ENCODE peak calls at places on chromosomes 16 and 17, in four cellular contexts. A, H, L and X are unnamed samples.

GRCh38 chr16:75305364-75306101 is 54.1 kb upstream of the BCAR1 start:
- DNase-seq in A (peak), H (peak), L (peak), X (peak)

GRCh38 chr16:56936950-56937349 is 5.0 kb downstream of the HERPUD1 start:
- DNase-seq in A (no peak), L (no peak), H (no peak), X (no peak)

GRCh38 chr16:7086842-7087616 is 245.6 kb upstream of the RBFOX1 start:
- DNase-seq in H (no peak), L (peak), A (peak), X (no peak)

GRCh38 chr16:54806378-54806777 is 124.3 kb upstream of the IRX5 start:
- DNase-seq in L (no peak), A (no peak), H (no peak), X (no peak)

GRCh38 chr17:74954665-74955421 is 17.7 kb downstream of the HID1 start:
- DNase-seq in H (no peak), A (no peak), L (no peak), X (no peak)

GRCh38 chr16:6636457-6636856 is 696.2 kb upstream of the RBFOX1 start:
- DNase-seq in L (no peak), H (no peak), A (no peak), X (no peak)

GRCh38 chr17:79988163-79988971 is 47.3 kb downstream of the TBC1D16 start:
- DNase-seq in L (peak), A (no peak), H (peak), X (peak)

GRCh38 chr16:11051430-11052079 is 107.2 kb downstream of the CLEC16A start:
- DNase-seq in A (peak), L (no peak), H (no peak), X (no peak)

GRCh38 chr17:50265212-50265611 is 9.1 kb upstream of the TMEM92 start:
- DNase-seq in H (no peak), L (no peak), A (no peak), X (no peak)

GRCh38 chr16:65119905-65120341 is 1.9 kb downstream of the CDH11 start:
- DNase-seq in A (peak), L (no peak), H (peak), X (peak)

GRCh38 chr17:44970136-44970737 is 2.1 kb upstream of the C1QL1 start:
- DNase-seq in L (no peak), A (peak), H (peak), X (peak)
- H3K4me3 ChIP-seq in L (peak), A (peak), H (peak), X (peak)

DNA sequence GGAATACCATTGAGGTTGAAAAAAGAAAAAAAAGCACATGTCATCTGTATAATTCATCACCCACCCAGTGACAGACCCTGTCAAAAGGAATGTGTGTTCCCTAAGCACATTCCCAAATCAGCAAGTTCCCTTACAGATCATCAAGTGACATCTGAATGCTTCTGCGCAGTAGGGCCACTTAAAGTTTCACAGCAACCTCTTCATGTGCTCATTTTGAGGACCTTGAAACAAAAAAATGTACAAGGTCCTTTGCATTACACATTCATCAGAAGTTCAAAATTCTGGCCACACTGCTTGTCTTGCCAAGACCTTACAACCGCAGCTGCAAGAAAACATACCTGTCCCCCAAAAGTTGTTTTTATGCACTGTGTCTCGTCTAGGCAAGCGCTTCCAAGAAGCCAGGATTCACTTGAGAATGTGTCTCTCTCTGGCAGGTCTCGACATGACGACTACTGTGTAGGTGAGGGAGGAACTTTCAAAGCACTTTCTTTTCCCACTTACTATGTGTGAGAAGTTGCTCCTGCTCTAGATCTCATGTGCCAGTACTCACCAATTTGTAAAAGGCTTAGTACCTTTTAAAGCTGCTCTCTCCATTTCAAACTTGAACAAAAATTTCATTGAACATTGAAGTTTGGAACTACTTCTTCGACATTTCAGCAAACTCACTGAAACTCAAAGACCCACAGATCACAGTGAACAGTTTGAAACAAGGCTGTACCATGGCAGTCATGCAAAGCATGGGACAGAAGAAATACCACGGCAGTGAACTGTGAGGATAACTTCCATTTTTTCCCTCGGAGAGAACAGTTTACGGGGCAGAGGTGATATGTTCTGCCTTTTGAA is 4.3 kb upstream of the POLG2 start:
- DNase-seq in L (no peak), H (no peak), A (no peak), X (no peak)
- H3K4me3 ChIP-seq in L (no peak), H (no peak), A (peak), X (no peak)

GRCh38 chr17:47870042-47870441 is 19.1 kb upstream of the SP6 start:
- DNase-seq in H (no peak), A (peak), L (peak), X (no peak)

GRCh38 chr17:47871048-47871447 is 20.1 kb upstream of the SP6 start:
- DNase-seq in L (no peak), A (no peak), H (no peak), X (no peak)

GRCh38 chr17:47872651-47873161 is 21.7 kb upstream of the SP6 start:
- DNase-seq in A (peak), H (peak), L (no peak), X (peak)

GRCh38 chr17:47873200-47874090 is 22.5 kb upstream of the SP6 start:
- DNase-seq in L (no peak), H (no peak), A (no peak), X (no peak)

DNA sequence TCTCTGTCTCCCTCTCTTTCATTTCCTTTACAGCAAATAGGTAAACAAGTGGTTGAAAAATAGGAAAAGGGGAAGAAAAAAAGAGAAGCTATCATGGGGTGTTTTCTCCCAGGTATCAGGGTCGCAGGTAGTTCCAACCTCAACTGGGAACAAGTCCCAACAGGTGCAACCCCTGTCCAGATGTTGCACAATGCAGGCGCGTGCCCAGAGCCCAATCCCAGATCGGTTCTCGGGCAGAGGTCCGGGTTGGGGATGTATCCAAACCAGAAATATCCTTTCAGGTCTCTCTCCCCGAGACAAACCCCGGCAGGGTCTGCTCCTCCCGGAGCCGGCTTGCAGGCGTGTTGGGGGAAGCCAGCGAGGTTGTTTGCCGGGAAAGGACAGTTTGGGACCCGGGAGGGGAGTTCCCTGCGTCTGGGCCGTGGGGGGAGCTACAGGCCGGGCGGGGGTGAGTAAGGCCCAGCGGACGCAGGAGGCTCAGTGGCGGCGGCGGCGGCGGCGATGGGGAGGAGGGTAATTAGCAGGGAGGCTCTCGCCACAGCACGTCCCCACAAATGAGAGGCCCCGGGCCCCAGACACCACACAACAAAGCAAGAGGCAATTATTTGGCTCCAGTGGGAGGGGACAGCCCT is 21.2 kb upstream of the SP6 start:
- DNase-seq in L (no peak), H (no peak), A (peak), X (no peak)
- H3K4me3 ChIP-seq in L (no peak), H (no peak), A (no peak), X (no peak)

DNA sequence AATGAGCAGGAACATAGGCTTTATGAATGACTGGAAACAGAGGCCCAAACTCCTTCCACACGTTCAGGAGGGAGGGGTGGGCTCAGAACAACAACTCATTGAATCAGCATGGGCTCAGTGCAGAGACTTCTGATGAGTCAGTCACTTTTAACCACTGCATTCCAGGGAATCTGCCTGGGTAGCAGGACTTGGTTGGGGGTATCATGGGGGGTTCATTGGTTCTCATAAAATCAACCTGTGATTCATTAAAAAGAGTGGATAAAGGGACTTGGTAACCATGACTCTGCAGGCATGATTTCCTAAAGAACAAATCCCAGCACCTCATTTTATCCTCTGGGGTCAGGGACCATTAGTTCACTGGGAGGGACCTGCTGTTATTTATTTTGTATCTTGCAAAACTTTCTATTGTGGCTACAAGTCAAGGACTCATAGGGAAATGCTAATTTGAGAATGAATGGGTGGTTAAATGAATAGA is 13.8 kb downstream of the ITGB3 start:
- DNase-seq in A (no peak), L (peak), H (peak), X (peak)
- H3K4me3 ChIP-seq in A (no peak), L (no peak), H (no peak), X (no peak)

GRCh38 chr17:29802256-29802655 is 127.8 kb downstream of the SSH2 start:
- DNase-seq in L (no peak), H (no peak), A (no peak), X (no peak)

DNA sequence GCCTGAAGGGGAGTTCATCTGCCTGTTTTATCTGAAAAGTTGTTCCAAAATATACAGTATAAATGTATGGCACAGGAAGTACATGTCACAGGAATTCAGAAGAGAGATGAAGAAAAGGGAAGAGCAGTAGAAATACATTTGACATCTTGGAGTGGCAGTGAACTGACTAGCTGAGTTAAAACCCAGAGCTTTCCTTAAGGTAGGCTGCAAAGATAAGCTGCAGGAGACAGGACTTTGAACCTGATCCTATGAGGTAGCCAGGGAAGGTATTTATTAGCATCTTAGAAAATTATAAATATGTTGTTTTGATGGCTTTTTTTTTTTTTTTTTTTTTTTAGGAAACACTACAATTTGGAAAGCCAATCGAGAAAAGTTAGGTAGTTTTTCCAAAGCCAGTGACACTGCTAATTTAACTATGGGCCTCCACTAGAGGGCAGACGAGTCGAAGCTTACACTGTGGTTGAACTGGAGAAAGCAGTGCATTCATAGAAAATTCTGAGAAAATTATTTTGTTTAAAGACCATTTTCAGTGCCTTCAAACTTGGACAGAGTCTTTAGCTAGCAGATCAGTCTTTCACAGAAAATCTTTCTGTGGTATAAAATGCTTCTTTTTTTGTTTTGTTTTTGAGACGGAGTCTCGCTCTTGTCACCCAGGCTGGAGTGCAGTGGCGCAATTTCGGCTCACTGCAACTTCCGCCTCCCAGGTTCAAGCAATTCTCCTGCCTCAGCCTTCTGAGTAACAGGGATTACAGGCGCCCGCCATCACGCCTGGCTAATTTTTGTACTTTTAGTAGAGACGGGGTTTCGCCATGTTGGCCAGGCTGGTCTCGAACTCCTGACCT is 122.3 kb downstream of the SSH2 start:
- DNase-seq in A (peak), H (peak), L (peak), X (peak)
- H3K4me3 ChIP-seq in A (no peak), H (no peak), L (no peak), X (no peak)

DNA sequence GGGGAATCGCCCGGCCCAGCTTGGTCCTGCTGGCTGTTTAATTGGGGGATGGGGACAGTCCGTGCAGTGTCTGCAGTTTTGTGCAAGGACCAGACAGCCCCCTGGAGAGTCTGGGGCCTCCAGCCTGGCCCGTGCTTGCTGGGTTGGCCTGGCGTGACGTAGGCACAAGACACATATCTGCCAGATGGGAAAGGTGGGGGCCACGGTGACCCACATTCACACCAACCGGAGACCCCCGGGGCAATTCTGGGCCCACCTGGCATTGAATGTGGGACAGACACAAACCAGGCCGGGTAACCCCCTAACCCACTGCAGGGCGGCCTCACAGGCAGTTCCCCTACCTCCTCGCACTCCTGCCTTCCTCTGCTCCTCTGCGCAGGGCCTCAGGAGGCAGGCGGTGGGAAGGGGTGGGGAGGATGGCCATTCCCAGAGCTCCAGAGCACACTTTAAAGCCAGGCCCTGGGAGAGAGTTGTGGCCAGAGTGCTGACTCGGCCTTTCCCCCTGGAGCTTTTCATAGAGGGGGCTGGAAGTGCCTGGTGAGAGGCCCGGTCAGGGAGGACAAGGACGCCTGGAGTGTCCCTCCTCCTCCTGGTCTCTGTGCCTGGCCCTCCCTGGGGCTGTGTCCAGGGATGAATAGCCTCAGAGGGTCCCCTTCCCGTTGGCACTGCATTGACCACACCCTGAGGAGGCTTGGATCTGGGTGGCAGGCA is 1.5 kb downstream of the MRC2 start:
- DNase-seq in H (peak), L (no peak), A (peak), X (peak)
- H3K4me3 ChIP-seq in H (peak), L (no peak), A (peak), X (peak)

GRCh38 chr17:81821147-81821546 is 11.9 kb downstream of the MCRIP1 start:
- DNase-seq in L (no peak), H (no peak), A (no peak), X (no peak)
- H3K4me3 ChIP-seq in L (no peak), H (no peak), A (no peak), X (no peak)